ENCODE peak calls at places on chromosomes 2 and 18, in five cellular contexts. One of them, this sample, is unnamed.

GRCh38 chr18:39297225-39297624 is 1731.6 kb upstream of the CELF4 start:
- DNase-seq in aorta: no peak
- DNase-seq in adrenal gland: no peak
- DNase-seq in heart right ventricle: no peak
- DNase-seq in IMR-90: no peak
- DNase-seq in this sample: no peak

GRCh38 chr2:218896501-218897393 is 16.1 kb downstream of the WNT10A start:
- DNase-seq in aorta: no peak
- DNase-seq in adrenal gland: no peak
- DNase-seq in heart right ventricle: no peak
- DNase-seq in IMR-90: peak; percentile 31
- DNase-seq in this sample: no peak

GRCh38 chr2:56185101-56185581 is 1.4 kb downstream of the CCDC85A start:
- DNase-seq in aorta: no peak
- DNase-seq in adrenal gland: no peak
- DNase-seq in heart right ventricle: peak; percentile 50
- DNase-seq in IMR-90: no peak
- DNase-seq in this sample: peak; percentile 35

GRCh38 chr2:213161759-213162514 is 10.5 kb upstream of the IKZF2 start:
- DNase-seq in aorta: no peak
- DNase-seq in adrenal gland: no peak
- DNase-seq in heart right ventricle: no peak
- DNase-seq in IMR-90: peak; percentile 76
- DNase-seq in this sample: no peak

GRCh38 chr2:69791045-69791444 is 38.4 kb upstream of the GMCL1 start:
- DNase-seq in aorta: no peak
- DNase-seq in adrenal gland: no peak
- DNase-seq in heart right ventricle: no peak
- DNase-seq in IMR-90: no peak
- DNase-seq in this sample: no peak

GRCh38 chr2:15733867-15734765 is 142.4 kb downstream of the DDX1 start:
- DNase-seq in aorta: no peak
- DNase-seq in adrenal gland: peak; percentile 54
- DNase-seq in heart right ventricle: no peak
- DNase-seq in IMR-90: peak; percentile 6
- DNase-seq in this sample: no peak

GRCh38 chr2:120765031-120765910 is 29.6 kb downstream of the GLI2 start:
- DNase-seq in aorta: peak; percentile 58
- DNase-seq in adrenal gland: peak; percentile 12
- DNase-seq in heart right ventricle: peak; percentile 66
- DNase-seq in IMR-90: peak; percentile 48
- DNase-seq in this sample: peak; percentile 68

GRCh38 chr2:152200562-152201465 is 25.3 kb upstream of the STAM2 start:
- DNase-seq in aorta: peak; percentile 95
- DNase-seq in adrenal gland: peak; percentile 87
- DNase-seq in heart right ventricle: peak; percentile 78
- DNase-seq in IMR-90: peak; percentile 98
- DNase-seq in this sample: peak; percentile 92

GRCh38 chr2:173830169-173830568 is 135.0 kb downstream of the SP3 start:
- DNase-seq in aorta: no peak
- DNase-seq in adrenal gland: no peak
- DNase-seq in heart right ventricle: no peak
- DNase-seq in IMR-90: no peak
- DNase-seq in this sample: no peak

GRCh38 chr2:96838345-96839287 is 5.2 kb downstream of the ANKRD23 start:
- DNase-seq in aorta: no peak
- DNase-seq in adrenal gland: no peak
- DNase-seq in heart right ventricle: no peak
- DNase-seq in IMR-90: no peak
- DNase-seq in this sample: no peak

GRCh38 chr18:10767658-10768057 is 241.8 kb downstream of the NAPG start:
- DNase-seq in aorta: no peak
- DNase-seq in adrenal gland: no peak
- DNase-seq in heart right ventricle: no peak
- DNase-seq in IMR-90: no peak
- DNase-seq in this sample: no peak

DNA sequence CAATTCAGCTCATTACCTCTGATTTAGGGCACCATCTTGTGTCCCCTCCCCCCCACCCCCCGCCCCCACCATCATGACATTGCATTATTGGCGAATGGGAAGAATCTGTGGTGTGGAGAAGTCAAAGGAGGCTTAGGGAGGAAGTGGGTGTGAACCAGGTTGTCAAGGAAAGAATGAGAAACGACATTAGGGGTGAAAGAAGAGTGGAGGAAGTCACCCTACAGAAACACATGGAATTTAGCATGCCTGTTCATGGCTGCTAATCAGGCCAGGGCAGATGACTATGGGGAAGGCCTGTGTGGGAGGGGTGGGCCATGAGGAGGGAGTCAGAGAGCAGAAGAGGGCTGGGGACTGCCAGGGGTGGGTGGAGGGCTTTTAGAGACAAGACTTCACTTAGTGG is 81.6 kb downstream of the AOX1 start:
- DNase-seq in aorta: no peak
- DNase-seq in adrenal gland: no peak
- DNase-seq in heart right ventricle: no peak
- DNase-seq in IMR-90: no peak
- DNase-seq in this sample: no peak
- H3K36me3 ChIP-seq in aorta: no peaks in the 10 kb centered on the region
- H3K36me3 ChIP-seq in adrenal gland: peaks cover 66% of the 10 kb centered on the region
- H3K36me3 ChIP-seq in heart right ventricle: no peaks in the 10 kb centered on the region
- H3K36me3 ChIP-seq in IMR-90: no peaks in the 10 kb centered on the region
- H3K36me3 ChIP-seq in this sample: no peaks in the 10 kb centered on the region

DNA sequence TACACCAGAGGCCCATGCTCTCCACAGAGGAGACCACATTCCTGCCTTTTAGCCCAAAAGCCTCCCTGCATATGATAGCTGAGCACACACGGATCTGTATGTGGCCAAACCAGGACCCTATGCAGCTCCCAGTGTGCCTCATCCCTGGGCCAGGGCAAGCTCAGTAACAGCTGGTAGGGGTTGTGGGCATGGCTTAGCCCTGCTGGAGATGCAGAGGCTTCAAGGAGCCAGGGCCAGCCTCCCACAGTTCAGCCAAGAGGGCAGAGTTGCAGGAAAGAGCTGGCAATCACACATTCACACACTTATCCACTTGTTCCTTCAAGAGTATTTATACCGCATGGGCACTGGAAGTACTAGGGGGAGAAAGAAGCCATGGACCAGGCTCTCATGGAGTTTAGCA is 1.6 kb upstream of the LIMS2 start:
- DNase-seq in aorta: no peak
- DNase-seq in adrenal gland: no peak
- DNase-seq in heart right ventricle: peak; percentile 36
- DNase-seq in IMR-90: no peak
- DNase-seq in this sample: peak; percentile 38
- H3K36me3 ChIP-seq in aorta: no peaks in the 10 kb centered on the region
- H3K36me3 ChIP-seq in adrenal gland: no peaks in the 10 kb centered on the region
- H3K36me3 ChIP-seq in heart right ventricle: no peaks in the 10 kb centered on the region
- H3K36me3 ChIP-seq in IMR-90: no peaks in the 10 kb centered on the region
- H3K36me3 ChIP-seq in this sample: no peaks in the 10 kb centered on the region

GRCh38 chr18:47108373-47108772 is 41.9 kb downstream of the HDHD2 start:
- DNase-seq in aorta: no peak
- DNase-seq in adrenal gland: no peak
- DNase-seq in heart right ventricle: no peak
- DNase-seq in IMR-90: no peak
- DNase-seq in this sample: no peak

GRCh38 chr18:47109720-47110119 is 40.6 kb downstream of the HDHD2 start:
- DNase-seq in aorta: no peak
- DNase-seq in adrenal gland: no peak
- DNase-seq in heart right ventricle: no peak
- DNase-seq in IMR-90: no peak
- DNase-seq in this sample: no peak

GRCh38 chr18:47113796-47114540 is 36.3 kb downstream of the HDHD2 start:
- DNase-seq in aorta: no peak
- DNase-seq in adrenal gland: no peak
- DNase-seq in heart right ventricle: no peak
- DNase-seq in IMR-90: peak; percentile 28
- DNase-seq in this sample: no peak

GRCh38 chr18:47110875-47111274 is 39.4 kb downstream of the HDHD2 start:
- DNase-seq in aorta: no peak
- DNase-seq in adrenal gland: no peak
- DNase-seq in heart right ventricle: no peak
- DNase-seq in IMR-90: no peak
- DNase-seq in this sample: no peak

GRCh38 chr18:47109049-47109448 is 41.3 kb downstream of the HDHD2 start:
- DNase-seq in aorta: no peak
- DNase-seq in adrenal gland: no peak
- DNase-seq in heart right ventricle: no peak
- DNase-seq in IMR-90: no peak
- DNase-seq in this sample: peak; percentile 23
- H3K36me3 ChIP-seq in aorta: peaks cover 13% of the 10 kb centered on the region
- H3K36me3 ChIP-seq in adrenal gland: peaks cover 52% of the 10 kb centered on the region
- H3K36me3 ChIP-seq in heart right ventricle: no peaks in the 10 kb centered on the region
- H3K36me3 ChIP-seq in IMR-90: peaks cover 24% of the 10 kb centered on the region
- H3K36me3 ChIP-seq in this sample: peaks cover 14% of the 10 kb centered on the region

GRCh38 chr2:64941751-64942150 is 47.4 kb upstream of the SLC1A4 start:
- DNase-seq in aorta: no peak
- DNase-seq in adrenal gland: no peak
- DNase-seq in heart right ventricle: no peak
- DNase-seq in IMR-90: no peak
- DNase-seq in this sample: no peak
- H3K36me3 ChIP-seq in aorta: no peaks in the 10 kb centered on the region
- H3K36me3 ChIP-seq in adrenal gland: no peaks in the 10 kb centered on the region
- H3K36me3 ChIP-seq in heart right ventricle: no peaks in the 10 kb centered on the region
- H3K36me3 ChIP-seq in IMR-90: no peaks in the 10 kb centered on the region
- H3K36me3 ChIP-seq in this sample: no peaks in the 10 kb centered on the region

GRCh38 chr2:240523451-240524281 is 34.1 kb downstream of the ANKMY1 start:
- DNase-seq in aorta: no peak
- DNase-seq in adrenal gland: peak; percentile 6
- DNase-seq in heart right ventricle: no peak
- DNase-seq in IMR-90: no peak
- DNase-seq in this sample: no peak
- H3K36me3 ChIP-seq in aorta: peaks cover 5% of the 10 kb centered on the region
- H3K36me3 ChIP-seq in adrenal gland: no peaks in the 10 kb centered on the region
- H3K36me3 ChIP-seq in heart right ventricle: no peaks in the 10 kb centered on the region
- H3K36me3 ChIP-seq in IMR-90: peaks cover 14% of the 10 kb centered on the region
- H3K36me3 ChIP-seq in this sample: peaks cover 4% of the 10 kb centered on the region

GRCh38 chr2:3581367-3582262 is 6.6 kb downstream of the RPS7 start:
- DNase-seq in aorta: no peak
- DNase-seq in adrenal gland: no peak
- DNase-seq in heart right ventricle: no peak
- DNase-seq in IMR-90: no peak
- DNase-seq in this sample: no peak

GRCh38 chr2:3580449-3580848 is 5.4 kb downstream of the RPS7 start:
- DNase-seq in aorta: no peak
- DNase-seq in adrenal gland: no peak
- DNase-seq in heart right ventricle: no peak
- DNase-seq in IMR-90: no peak
- DNase-seq in this sample: no peak

GRCh38 chr2:3574155-3574554 is 905 bp upstream of the RPS7 start:
- DNase-seq in aorta: no peak
- DNase-seq in adrenal gland: no peak
- DNase-seq in heart right ventricle: no peak
- DNase-seq in IMR-90: no peak
- DNase-seq in this sample: no peak

GRCh38 chr2:3575534-3576324 is 669 bp downstream of the RPS7 start:
- DNase-seq in aorta: no peak
- DNase-seq in adrenal gland: no peak
- DNase-seq in heart right ventricle: peak; percentile 22
- DNase-seq in IMR-90: no peak
- DNase-seq in this sample: no peak

GRCh38 chr2:3578987-3579386 is 3.9 kb downstream of the RPS7 start:
- DNase-seq in aorta: no peak
- DNase-seq in adrenal gland: no peak
- DNase-seq in heart right ventricle: no peak
- DNase-seq in IMR-90: no peak
- DNase-seq in this sample: no peak
- H3K36me3 ChIP-seq in aorta: peaks cover 10% of the 10 kb centered on the region
- H3K36me3 ChIP-seq in adrenal gland: peaks cover 58% of the 10 kb centered on the region
- H3K36me3 ChIP-seq in heart right ventricle: no peaks in the 10 kb centered on the region
- H3K36me3 ChIP-seq in IMR-90: peaks cover 45% of the 10 kb centered on the region
- H3K36me3 ChIP-seq in this sample: peaks cover 20% of the 10 kb centered on the region

GRCh38 chr2:36586672-36587071 is 11.3 kb downstream of the FEZ2 start:
- DNase-seq in aorta: no peak
- DNase-seq in adrenal gland: no peak
- DNase-seq in heart right ventricle: no peak
- DNase-seq in IMR-90: no peak
- DNase-seq in this sample: no peak

GRCh38 chr2:36584148-36584794 is 13.7 kb downstream of the FEZ2 start:
- DNase-seq in aorta: no peak
- DNase-seq in adrenal gland: no peak
- DNase-seq in heart right ventricle: no peak
- DNase-seq in IMR-90: no peak
- DNase-seq in this sample: no peak

GRCh38 chr2:36587556-36587955 is 10.4 kb downstream of the FEZ2 start:
- DNase-seq in aorta: no peak
- DNase-seq in adrenal gland: no peak
- DNase-seq in heart right ventricle: no peak
- DNase-seq in IMR-90: peak; percentile 62
- DNase-seq in this sample: no peak

GRCh38 chr2:36589230-36589630 is 8.7 kb downstream of the FEZ2 start:
- DNase-seq in aorta: no peak
- DNase-seq in adrenal gland: peak; percentile 36
- DNase-seq in heart right ventricle: no peak
- DNase-seq in IMR-90: no peak
- DNase-seq in this sample: no peak

DNA sequence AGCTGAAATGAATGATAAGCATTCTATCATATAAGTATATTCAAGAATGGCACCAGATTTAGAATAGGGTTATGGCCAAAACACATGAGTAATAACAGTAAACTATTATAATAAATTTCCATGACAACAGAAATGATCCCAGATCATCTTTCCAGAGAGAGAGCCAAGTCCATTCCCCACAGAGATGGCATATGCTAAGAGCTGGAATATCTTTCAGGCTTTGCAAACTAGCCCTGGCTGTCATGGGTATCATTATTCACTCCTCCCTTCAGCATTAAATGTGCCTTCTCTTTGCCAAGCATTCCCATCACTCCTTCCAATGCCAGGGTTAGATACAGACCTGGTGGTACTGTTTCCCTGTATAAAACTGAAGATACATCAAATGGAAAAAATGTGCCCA is 10.9 kb downstream of the FEZ2 start:
- DNase-seq in aorta: no peak
- DNase-seq in adrenal gland: no peak
- DNase-seq in heart right ventricle: no peak
- DNase-seq in IMR-90: no peak
- DNase-seq in this sample: no peak
- H3K36me3 ChIP-seq in aorta: peaks cover 5% of the 10 kb centered on the region
- H3K36me3 ChIP-seq in adrenal gland: peaks cover 19% of the 10 kb centered on the region
- H3K36me3 ChIP-seq in heart right ventricle: no peaks in the 10 kb centered on the region
- H3K36me3 ChIP-seq in IMR-90: peaks cover 20% of the 10 kb centered on the region
- H3K36me3 ChIP-seq in this sample: peaks cover 5% of the 10 kb centered on the region

DNA sequence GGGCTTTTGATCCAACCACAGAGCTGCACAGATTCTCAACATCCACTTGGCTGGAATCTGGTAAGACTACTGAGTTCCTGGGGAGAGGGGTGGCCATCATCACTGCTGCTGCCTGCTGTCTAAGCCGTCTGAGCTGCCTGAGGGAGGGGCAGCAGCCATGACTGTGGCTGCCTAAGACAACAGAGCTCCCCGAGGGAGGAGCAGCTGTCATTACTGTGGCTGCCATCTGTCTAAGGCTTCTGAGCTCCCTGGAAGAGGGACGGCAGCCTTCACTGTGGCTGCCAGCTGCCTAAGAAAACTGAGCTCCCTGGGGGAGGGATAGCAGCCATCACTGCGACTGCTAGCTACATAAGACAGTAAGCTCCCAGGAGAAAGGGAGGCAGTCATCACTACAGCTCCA is 584.4 kb downstream of the NR4A2 start:
- DNase-seq in aorta: no peak
- DNase-seq in adrenal gland: no peak
- DNase-seq in heart right ventricle: no peak
- DNase-seq in IMR-90: no peak
- DNase-seq in this sample: no peak
- H3K36me3 ChIP-seq in aorta: no peaks in the 10 kb centered on the region
- H3K36me3 ChIP-seq in adrenal gland: no peaks in the 10 kb centered on the region
- H3K36me3 ChIP-seq in heart right ventricle: no peaks in the 10 kb centered on the region
- H3K36me3 ChIP-seq in IMR-90: no peaks in the 10 kb centered on the region
- H3K36me3 ChIP-seq in this sample: no peaks in the 10 kb centered on the region